ENCODE peak calls at places on chromosomes 6 and 20, in five cellular contexts. E is H1, V is suprapubic skin, T is A549, B is breast epithelium. P is an unnamed sample. For H3K4me1, the result is how much of the 10 kb centered on the place peaks cover.

GRCh38 chr6:131101911-131102680 is 33.2 kb upstream of the AKAP7 start:
- DNase-seq in E (no peak), V (no peak), T (peak), B (no peak), P (no peak)

GRCh38 chr20:1307571-1307971 is 21.4 kb downstream of the SDCBP2 start:
- DNase-seq in E (no peak), V (no peak), T (no peak), B (no peak), P (no peak)

GRCh38 chr6:107318100-107318736 is 141.1 kb downstream of the PDSS2 start:
- DNase-seq in E (peak), V (no peak), T (peak), B (no peak), P (no peak)

GRCh38 chr6:84166395-84166794 is 61.0 kb downstream of the CEP162 start:
- DNase-seq in E (no peak), V (no peak), T (no peak), B (no peak), P (no peak)

GRCh38 chr6:85081102-85081501 is 316.7 kb upstream of the TBX18 start:
- DNase-seq in E (no peak), V (no peak), T (no peak), B (no peak), P (no peak)

GRCh38 chr6:154632121-154632520 is 101.1 kb upstream of the SCAF8 start:
- DNase-seq in E (no peak), V (no peak), T (no peak), B (no peak), P (no peak)

GRCh38 chr6:105300090-105300489 is 102.8 kb downstream of the PREP start:
- DNase-seq in E (no peak), V (no peak), T (no peak), B (no peak), P (no peak)

GRCh38 chr6:106159531-106159940 is 73.4 kb downstream of the PRDM1 start:
- DNase-seq in E (no peak), V (no peak), T (no peak), B (no peak), P (no peak)

GRCh38 chr20:51473256-51473655 is 69.3 kb downstream of the NFATC2 start:
- DNase-seq in E (no peak), V (no peak), T (no peak), B (no peak), P (no peak)

GRCh38 chr6:158002951-158003853 is 21.5 kb downstream of the SYNJ2 start:
- DNase-seq in E (no peak), V (peak), T (no peak), B (peak), P (no peak)

GRCh38 chr6:92945799-92946198 is 473.6 kb downstream of the EPHA7 start:
- DNase-seq in E (no peak), V (no peak), T (no peak), B (no peak), P (no peak)

GRCh38 chr6:117484052-117484646 is 1.7 kb downstream of the DCBLD1 start:
- DNase-seq in E (no peak), V (no peak), T (no peak), B (no peak), P (no peak)

GRCh38 chr6:112274774-112275173 is 20.4 kb upstream of the LAMA4 start:
- DNase-seq in E (no peak), V (no peak), T (no peak), B (no peak), P (no peak)

GRCh38 chr6:91600561-91600960 is 1013.7 kb upstream of the MAP3K7 start:
- DNase-seq in E (no peak), V (no peak), T (no peak), B (no peak), P (no peak)

GRCh38 chr6:116482780-116483179 is 21.6 kb downstream of the CALHM6 start:
- DNase-seq in E (no peak), V (no peak), T (no peak), B (no peak), P (no peak)

GRCh38 chr6:42846505-42846904 is 32.9 kb upstream of the RPL7L1 start:
- DNase-seq in E (no peak), V (no peak), T (no peak), B (no peak), P (no peak)

GRCh38 chr6:148398244-148398643 is 55.6 kb downstream of the SASH1 start:
- DNase-seq in E (no peak), V (no peak), T (no peak), B (no peak), P (no peak)

GRCh38 chr6:11203306-11204009 is 29.0 kb downstream of the NEDD9 start:
- DNase-seq in E (no peak), V (no peak), T (no peak), B (no peak), P (no peak)
- H3K4me1 ChIP-seq in E (under half), V (under half), T (half or more), B (under half), P (under half)

GRCh38 chr20:46582648-46583047 is 32.2 kb upstream of the OCSTAMP start:
- DNase-seq in E (no peak), V (no peak), T (no peak), B (no peak), P (no peak)

GRCh38 chr20:46580613-46581012 is 30.2 kb upstream of the OCSTAMP start:
- DNase-seq in E (no peak), V (no peak), T (no peak), B (no peak), P (no peak)

GRCh38 chr20:46578745-46579144 is 28.3 kb upstream of the OCSTAMP start:
- DNase-seq in E (no peak), V (no peak), T (no peak), B (no peak), P (no peak)

GRCh38 chr20:46583411-46584214 is 33.2 kb upstream of the OCSTAMP start:
- DNase-seq in E (peak), V (no peak), T (no peak), B (no peak), P (no peak)

DNA sequence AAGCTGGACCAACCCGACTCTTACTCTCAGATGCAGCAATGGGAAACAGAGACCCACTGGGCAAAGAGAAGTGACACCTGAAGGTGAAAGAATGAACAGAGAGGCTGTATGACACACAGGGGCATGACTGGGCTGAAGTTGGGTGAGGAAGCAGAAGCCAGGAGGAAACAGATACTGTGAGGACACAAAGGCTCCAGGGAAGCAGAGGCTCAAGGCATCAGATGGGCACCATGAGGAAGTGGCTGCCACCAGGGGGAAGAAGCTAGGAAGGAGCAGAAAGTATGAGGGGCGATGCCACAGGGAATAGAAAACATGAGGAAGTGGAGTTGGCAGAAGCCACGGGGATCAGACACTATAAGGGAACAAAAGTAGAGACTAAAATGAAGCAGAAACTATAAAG is 30.9 kb upstream of the OCSTAMP start:
- DNase-seq in E (no peak), V (no peak), T (no peak), B (no peak), P (no peak)
- TF ChIP-seq CTCF in E (no peak), V (no peak), T (no peak), B (no peak), P (no peak)

DNA sequence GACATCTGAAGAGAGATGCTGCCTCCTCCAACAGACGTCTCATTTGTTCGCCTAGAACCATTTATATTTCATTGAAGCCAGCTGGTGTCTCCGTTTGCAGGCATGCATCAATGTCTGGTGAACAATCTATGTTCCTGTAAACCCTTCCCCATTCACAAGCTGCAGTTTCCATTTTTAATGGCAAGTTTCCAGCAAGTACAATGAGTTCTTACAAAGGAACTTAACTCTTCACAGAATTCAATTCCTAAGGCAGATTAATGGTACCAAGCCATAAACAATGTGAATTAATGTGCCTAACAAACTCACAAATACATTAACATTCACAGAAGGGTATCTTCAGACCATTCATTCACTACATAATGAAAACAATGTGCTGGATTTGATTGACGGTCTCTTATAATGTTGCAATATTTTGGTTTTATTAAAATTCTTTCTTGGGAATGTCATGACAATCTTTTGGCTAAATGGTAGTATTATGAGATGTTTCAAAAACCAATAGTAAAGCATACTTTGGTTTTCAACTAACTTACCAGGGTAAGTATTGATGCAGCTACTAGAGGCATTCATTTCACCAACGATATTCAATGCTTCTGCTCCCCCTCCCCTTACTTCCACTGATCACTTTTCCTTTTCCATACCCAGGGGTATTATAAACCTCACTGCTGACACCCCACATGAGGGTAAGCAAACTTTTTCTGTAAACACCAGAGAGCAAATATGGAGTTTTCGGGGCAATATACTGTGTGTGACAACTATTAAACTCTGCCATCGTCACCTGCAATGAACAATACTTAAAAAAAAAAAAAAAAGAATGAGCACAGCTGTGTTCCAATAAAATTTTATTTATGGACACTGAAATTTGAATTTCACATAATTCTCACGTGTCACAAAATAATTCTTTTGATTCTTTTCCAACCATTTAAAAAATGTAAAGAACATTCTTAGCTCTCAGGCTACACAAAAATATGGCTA is 4.2 kb downstream of the AKIRIN2 start:
- DNase-seq in E (no peak), V (no peak), T (no peak), B (no peak), P (no peak)
- H3K4me3 ChIP-seq in E (peak), V (peak), T (peak), B (peak), P (peak)

GRCh38 chr6:36414481-36414880 is 27.0 kb upstream of the ETV7 start:
- DNase-seq in E (no peak), V (no peak), T (peak), B (no peak), P (no peak)
- H3K4me1 ChIP-seq in E (under half), V (under half), T (under half), B (under half), P (under half)

GRCh38 chr6:99868074-99868702 is 125.8 kb downstream of the MCHR2 start:
- DNase-seq in E (peak), V (peak), T (peak), B (peak), P (peak)
- TF ChIP-seq CTCF in E (peak), V (no peak), T (peak), B (no peak), P (peak)

GRCh38 chr6:114084327-114084890 is 113.5 kb upstream of the HDAC2 start:
- DNase-seq in E (no peak), V (no peak), T (no peak), B (no peak), P (no peak)
- H3K4me3 ChIP-seq in E (no peak), V (no peak), T (no peak), B (no peak), P (no peak)

GRCh38 chr6:32976334-32977069 is 8.1 kb downstream of the BRD2 start:
- DNase-seq in E (no peak), V (no peak), T (no peak), B (no peak), P (no peak)
- H3K4me1 ChIP-seq in E (under half), V (under half), T (half or more), B (under half), P (under half)

GRCh38 chr20:32018269-32019155 is 8.3 kb downstream of the CCM2L start:
- DNase-seq in E (peak), V (peak), T (peak), B (peak), P (peak)
- TF ChIP-seq CTCF in E (peak), V (no peak), T (peak), B (no peak), P (no peak)

DNA sequence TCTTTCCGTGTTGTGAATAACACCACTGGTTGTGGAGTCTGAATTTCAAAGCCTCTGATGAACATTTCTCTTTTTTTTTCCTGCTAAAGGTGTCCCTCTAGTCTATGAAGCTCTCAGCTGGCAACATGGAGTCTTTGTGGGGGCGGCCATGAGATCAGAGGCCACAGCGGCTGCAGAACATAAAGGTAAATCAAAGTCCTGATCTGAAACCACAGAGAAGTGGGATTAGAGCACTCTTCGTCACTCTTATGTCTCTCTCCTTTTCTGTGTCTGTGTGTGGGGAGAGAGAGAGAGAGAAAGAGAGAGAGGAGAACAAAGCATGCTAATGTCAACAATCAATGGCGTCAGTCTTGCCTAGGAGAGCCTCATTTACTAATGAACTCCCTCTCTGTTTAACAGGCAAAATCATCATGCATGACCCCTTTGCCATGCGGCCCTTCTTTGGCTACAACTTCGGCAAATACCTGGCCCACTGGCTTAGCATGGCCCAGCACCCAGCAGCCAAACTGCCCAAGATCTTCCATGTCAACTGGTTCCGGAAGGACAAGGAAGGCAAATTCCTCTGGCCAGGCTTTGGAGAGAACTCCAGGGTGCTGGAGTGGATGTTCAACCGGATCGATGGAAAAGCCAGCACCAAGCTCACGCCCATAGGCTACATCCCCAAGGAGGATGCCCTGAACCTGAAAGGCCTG is 4.2 kb downstream of the PCK1 start:
- DNase-seq in E (no peak), V (no peak), T (no peak), B (no peak), P (no peak)
- H3K4me3 ChIP-seq in E (no peak), V (no peak), T (no peak), B (no peak), P (no peak)

P was measured in CD8-positive, alpha-beta T cell.